ENCODE peak calls at places on chromosomes 16 and 17, in five cellular contexts. One of them, this sample, is unnamed.

GRCh38 chr16:15482068-15482747 is 47.8 kb downstream of the BMERB1 start:
- DNase-seq in A549: peak; percentile 99
- DNase-seq in IMR-90: peak; percentile 99
- DNase-seq in adrenal gland: peak; percentile 95
- DNase-seq in lower leg skin: peak; percentile 87
- DNase-seq in this sample: peak; percentile 85

GRCh38 chr16:9934723-9935508 is 247.3 kb downstream of the GRIN2A start:
- DNase-seq in A549: no peak
- DNase-seq in IMR-90: no peak
- DNase-seq in adrenal gland: peak; percentile 10
- DNase-seq in lower leg skin: no peak
- DNase-seq in this sample: no peak

GRCh38 chr16:9854665-9855064 is 327.6 kb downstream of the GRIN2A start:
- DNase-seq in A549: no peak
- DNase-seq in IMR-90: no peak
- DNase-seq in adrenal gland: no peak
- DNase-seq in lower leg skin: no peak
- DNase-seq in this sample: no peak

GRCh38 chr16:81896902-81897301 is 114.4 kb downstream of the SDR42E1 start:
- DNase-seq in A549: no peak
- DNase-seq in IMR-90: no peak
- DNase-seq in adrenal gland: no peak
- DNase-seq in lower leg skin: no peak
- DNase-seq in this sample: peak; percentile 4

GRCh38 chr17:82863941-82864720 is 24.3 kb upstream of the ZNF750 start:
- DNase-seq in A549: no peak
- DNase-seq in IMR-90: peak; percentile 91
- DNase-seq in adrenal gland: peak; percentile 61
- DNase-seq in lower leg skin: no peak
- DNase-seq in this sample: no peak

GRCh38 chr17:66264696-66265095 is 35.5 kb upstream of the APOH start:
- DNase-seq in A549: no peak
- DNase-seq in IMR-90: no peak
- DNase-seq in adrenal gland: no peak
- DNase-seq in lower leg skin: no peak
- DNase-seq in this sample: no peak

GRCh38 chr16:977096-977701 is 4.4 kb upstream of the SOX8 start:
- DNase-seq in A549: no peak
- DNase-seq in IMR-90: no peak
- DNase-seq in adrenal gland: peak; percentile 92
- DNase-seq in lower leg skin: no peak
- DNase-seq in this sample: peak; percentile 85

GRCh38 chr17:71535311-71535710 is 585.5 kb upstream of the SOX9 start:
- DNase-seq in A549: no peak
- DNase-seq in IMR-90: no peak
- DNase-seq in adrenal gland: no peak
- DNase-seq in lower leg skin: no peak
- DNase-seq in this sample: no peak

GRCh38 chr17:82959990-82960418 is 119.4 kb upstream of the METRNL start:
- DNase-seq in A549: no peak
- DNase-seq in IMR-90: no peak
- DNase-seq in adrenal gland: no peak
- DNase-seq in lower leg skin: peak; percentile 70
- DNase-seq in this sample: peak; percentile 37

GRCh38 chr17:29176500-29177351 is 3.5 kb downstream of the MYO18A start:
- DNase-seq in A549: peak; percentile 70
- DNase-seq in IMR-90: peak; percentile 43
- DNase-seq in adrenal gland: peak; percentile 68
- DNase-seq in lower leg skin: peak; percentile 87
- DNase-seq in this sample: peak; percentile 84

GRCh38 chr16:65101009-65101408 is 20.9 kb downstream of the CDH11 start:
- DNase-seq in A549: no peak
- DNase-seq in IMR-90: peak; percentile 15
- DNase-seq in adrenal gland: no peak
- DNase-seq in lower leg skin: no peak
- DNase-seq in this sample: no peak

GRCh38 chr16:78022347-78022746 is at the start of gene CLEC3A:
- DNase-seq in A549: no peak
- DNase-seq in IMR-90: no peak
- DNase-seq in adrenal gland: no peak
- DNase-seq in lower leg skin: no peak
- DNase-seq in this sample: no peak

GRCh38 chr17:58741121-58741625 is 14.5 kb upstream of the PPM1E start:
- DNase-seq in A549: no peak
- DNase-seq in IMR-90: peak; percentile 81
- DNase-seq in adrenal gland: no peak
- DNase-seq in lower leg skin: no peak
- DNase-seq in this sample: no peak

GRCh38 chr17:83050651-83051422 is 28.6 kb upstream of the METRNL start:
- DNase-seq in A549: no peak
- DNase-seq in IMR-90: no peak
- DNase-seq in adrenal gland: no peak
- DNase-seq in lower leg skin: peak; percentile 93
- DNase-seq in this sample: peak; percentile 73

GRCh38 chr16:48271728-48272127 is 24.4 kb upstream of the ABCC11 start:
- DNase-seq in A549: no peak
- DNase-seq in IMR-90: peak; percentile 38
- DNase-seq in adrenal gland: no peak
- DNase-seq in lower leg skin: no peak
- DNase-seq in this sample: no peak

GRCh38 chr16:48276102-48276501 is 28.8 kb upstream of the ABCC11 start:
- DNase-seq in A549: no peak
- DNase-seq in IMR-90: peak; percentile 69
- DNase-seq in adrenal gland: peak; percentile 45
- DNase-seq in lower leg skin: no peak
- DNase-seq in this sample: no peak

GRCh38 chr16:48272837-48273421 is 25.6 kb upstream of the ABCC11 start:
- DNase-seq in A549: no peak
- DNase-seq in IMR-90: no peak
- DNase-seq in adrenal gland: no peak
- DNase-seq in lower leg skin: no peak
- DNase-seq in this sample: no peak

GRCh38 chr16:48277158-48277557 is 29.8 kb upstream of the ABCC11 start:
- DNase-seq in A549: no peak
- DNase-seq in IMR-90: no peak
- DNase-seq in adrenal gland: no peak
- DNase-seq in lower leg skin: no peak
- DNase-seq in this sample: no peak

DNA sequence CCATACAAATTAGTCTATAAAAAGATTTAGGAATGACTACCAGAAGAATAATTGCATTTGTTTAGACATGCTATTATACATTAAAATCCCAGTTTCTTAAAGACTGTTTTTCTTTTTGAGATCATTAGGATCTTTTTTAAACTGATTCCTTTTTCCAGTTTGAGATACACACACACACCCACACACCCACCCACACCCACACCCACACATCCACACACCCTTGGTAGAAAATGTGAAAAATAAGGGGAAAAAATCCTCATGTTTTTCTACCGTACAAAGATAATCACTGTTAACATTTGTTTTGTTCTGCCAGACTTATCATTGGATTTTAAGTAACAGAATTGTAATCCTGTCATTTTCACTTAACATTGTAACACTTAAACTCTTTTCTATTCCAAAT is 27.1 kb upstream of the ABCC11 start:
- DNase-seq in A549: no peak
- DNase-seq in IMR-90: no peak
- DNase-seq in adrenal gland: no peak
- DNase-seq in lower leg skin: no peak
- DNase-seq in this sample: no peak
- TF ChIP-seq POLR2A in A549: no peak
- TF ChIP-seq POLR2A in IMR-90: no peak
- TF ChIP-seq POLR2A in adrenal gland: no peak
- TF ChIP-seq POLR2A in lower leg skin: no peak
- TF ChIP-seq POLR2A in this sample: no peak

GRCh38 chr17:77088455-77089117 is 52.2 kb upstream of the SEC14L1 start:
- DNase-seq in A549: peak; percentile 99
- DNase-seq in IMR-90: peak; percentile 98
- DNase-seq in adrenal gland: peak; percentile 90
- DNase-seq in lower leg skin: peak; percentile 98
- DNase-seq in this sample: peak; percentile 98
- TF ChIP-seq POLR2A in A549: peak; percentile 88
- TF ChIP-seq POLR2A in IMR-90: peak; percentile 62
- TF ChIP-seq POLR2A in adrenal gland: peak; percentile 70
- TF ChIP-seq POLR2A in lower leg skin: no peak
- TF ChIP-seq POLR2A in this sample: peak; percentile 51

DNA sequence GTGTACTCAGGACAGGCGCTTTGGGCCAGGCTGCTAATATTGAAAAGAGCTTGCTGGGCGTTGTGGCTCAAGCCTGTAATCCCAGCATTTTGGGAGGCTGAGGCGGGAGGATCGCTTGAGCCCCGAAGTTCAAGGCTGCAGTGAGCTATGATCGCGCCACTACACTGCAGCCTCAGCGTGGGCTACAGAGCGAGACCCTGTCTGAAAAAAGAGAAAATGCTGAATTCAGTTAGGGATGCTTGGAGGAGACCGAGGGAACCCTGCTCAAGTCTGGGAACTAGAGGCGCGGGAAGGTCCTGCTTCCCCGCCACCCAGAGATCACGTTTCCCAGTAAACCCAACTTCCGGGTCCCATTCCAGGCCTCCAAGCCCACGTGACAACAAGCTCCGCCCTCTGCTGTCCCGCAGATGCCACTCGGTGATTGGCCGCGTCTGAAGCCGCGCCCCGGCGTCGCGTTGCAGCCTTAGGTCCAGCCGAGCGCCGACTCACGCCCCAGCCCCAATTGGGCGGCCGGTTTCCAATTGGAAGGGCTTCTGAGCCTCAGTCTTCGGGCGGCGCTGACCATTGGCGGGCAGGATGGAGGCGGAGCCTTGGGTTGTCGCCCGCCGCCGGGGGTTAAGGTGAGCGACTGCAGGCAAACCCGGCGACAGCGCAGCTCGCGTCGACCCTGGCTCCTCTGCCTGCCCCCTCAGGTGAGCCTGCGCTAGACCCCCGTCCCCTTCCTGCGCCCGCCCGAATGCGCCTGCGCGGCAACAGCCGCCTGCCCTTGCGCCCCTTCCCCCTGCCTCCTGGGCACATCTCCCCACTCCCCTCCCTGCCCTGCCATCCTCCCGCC is at the start of gene PHKG2:
- DNase-seq in A549: peak; percentile 96
- DNase-seq in IMR-90: peak; percentile 98
- DNase-seq in adrenal gland: peak; percentile 100
- DNase-seq in lower leg skin: peak; percentile 100
- DNase-seq in this sample: peak; percentile 100
- TF ChIP-seq POLR2A in A549: peak; percentile 69
- TF ChIP-seq POLR2A in IMR-90: peak; percentile 66
- TF ChIP-seq POLR2A in adrenal gland: peak; percentile 80
- TF ChIP-seq POLR2A in lower leg skin: no peak
- TF ChIP-seq POLR2A in this sample: peak; percentile 37

GRCh38 chr17:59842901-59843652 is 49.7 kb downstream of the TUBD1 start:
- DNase-seq in A549: peak; percentile 70
- DNase-seq in IMR-90: peak; percentile 97
- DNase-seq in adrenal gland: peak; percentile 68
- DNase-seq in lower leg skin: peak; percentile 85
- DNase-seq in this sample: peak; percentile 65
- TF ChIP-seq POLR2A in A549: peak; percentile 95
- TF ChIP-seq POLR2A in IMR-90: peak; percentile 91
- TF ChIP-seq POLR2A in adrenal gland: peak; percentile 26
- TF ChIP-seq POLR2A in lower leg skin: no peak
- TF ChIP-seq POLR2A in this sample: peak; percentile 38

GRCh38 chr17:50685691-50686493 is 21.8 kb downstream of the ANKRD40 start:
- DNase-seq in A549: no peak
- DNase-seq in IMR-90: no peak
- DNase-seq in adrenal gland: no peak
- DNase-seq in lower leg skin: peak; percentile 50
- DNase-seq in this sample: no peak

GRCh38 chr17:50685334-50685665 is 22.4 kb downstream of the ANKRD40 start:
- DNase-seq in A549: no peak
- DNase-seq in IMR-90: no peak
- DNase-seq in adrenal gland: no peak
- DNase-seq in lower leg skin: no peak
- DNase-seq in this sample: no peak

GRCh38 chr17:50683434-50684287 is 24.1 kb downstream of the ANKRD40 start:
- DNase-seq in A549: no peak
- DNase-seq in IMR-90: no peak
- DNase-seq in adrenal gland: no peak
- DNase-seq in lower leg skin: no peak
- DNase-seq in this sample: peak; percentile 62

GRCh38 chr17:50684288-50684611 is 23.5 kb downstream of the ANKRD40 start:
- DNase-seq in A549: no peak
- DNase-seq in IMR-90: no peak
- DNase-seq in adrenal gland: no peak
- DNase-seq in lower leg skin: no peak
- DNase-seq in this sample: no peak

DNA sequence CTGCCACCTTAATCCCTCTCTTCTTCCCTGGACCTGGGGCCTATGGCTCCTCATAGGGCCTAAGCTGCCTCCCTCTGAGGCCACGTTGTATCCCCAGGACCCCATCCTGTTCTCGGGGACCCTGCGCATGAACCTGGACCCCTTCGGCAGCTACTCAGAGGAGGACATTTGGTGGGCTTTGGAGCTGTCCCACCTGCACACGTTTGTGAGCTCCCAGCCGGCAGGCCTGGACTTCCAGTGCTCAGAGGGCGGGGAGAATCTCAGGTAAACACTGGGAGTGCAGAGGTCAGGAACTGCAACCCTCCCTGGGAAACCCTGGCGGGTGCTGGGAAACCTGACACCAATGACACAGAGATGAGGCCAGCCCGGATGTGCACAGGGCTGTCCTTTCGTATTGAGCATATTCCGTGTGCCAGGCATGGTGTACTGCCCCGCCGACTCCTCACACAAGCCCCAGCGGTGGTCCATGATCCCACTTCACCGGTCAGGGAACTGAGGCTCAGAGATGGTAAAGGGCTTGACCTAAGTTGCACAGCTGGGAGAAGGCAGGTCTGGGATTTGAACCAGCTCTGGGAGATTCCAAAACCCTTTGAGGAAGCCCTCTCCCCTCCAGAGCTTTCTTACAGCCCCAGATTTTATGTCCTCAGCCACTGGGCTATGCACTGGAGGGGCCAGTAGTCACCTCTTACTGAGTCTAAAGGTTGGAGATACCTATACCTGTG is 22.9 kb downstream of the ANKRD40 start:
- DNase-seq in A549: no peak
- DNase-seq in IMR-90: no peak
- DNase-seq in adrenal gland: no peak
- DNase-seq in lower leg skin: no peak
- DNase-seq in this sample: peak; percentile 63
- TF ChIP-seq POLR2A in A549: no peak
- TF ChIP-seq POLR2A in IMR-90: no peak
- TF ChIP-seq POLR2A in adrenal gland: no peak
- TF ChIP-seq POLR2A in lower leg skin: no peak
- TF ChIP-seq POLR2A in this sample: no peak

This sample was measured in sigmoid colon.